ENCODE peak calls at places on chromosomes 16 and 17, in five cellular contexts. N is AG04450; K is upper lobe of right lung; M is PC-3; X is CD8-positive, alpha-beta T cell. Z is an unnamed sample.

GRCh38 chr17:50143461-50144176 is 6.9 kb downstream of the PPP1R9B start:
- DNase-seq in K (no peak), M (no peak), X (no peak), N (no peak), Z (no peak)

GRCh38 chr17:77930780-77931768 is 27.4 kb upstream of the TNRC6C start:
- DNase-seq in X (no peak), N (no peak), K (no peak), M (no peak), Z (no peak)

GRCh38 chr17:35543856-35544255 is 6.4 kb upstream of the SLFN12L start:
- DNase-seq in N (no peak), M (peak; percentile 20), X (no peak), K (no peak), Z (no peak)

GRCh38 chr17:29572691-29573557 is 4.4 kb downstream of the TP53I13 start:
- DNase-seq in N (no peak), X (peak; percentile 66), M (no peak), K (peak; percentile 71), Z (peak; percentile 59)

GRCh38 chr17:4837471-4838305 is 4.5 kb downstream of the MINK1 start:
- DNase-seq in X (no peak), N (no peak), M (no peak), K (no peak), Z (no peak)

GRCh38 chr17:74698069-74698468 is 14.7 kb downstream of the CD300LF start:
- DNase-seq in K (no peak), X (no peak), N (no peak), M (no peak), Z (no peak)

GRCh38 chr17:4301066-4301465 is 37.3 kb upstream of the ANKFY1 start:
- DNase-seq in M (no peak), K (no peak), X (no peak), N (no peak), Z (no peak)

GRCh38 chr17:57675988-57676387 is 69.1 kb downstream of the CCDC182 start:
- DNase-seq in X (no peak), K (no peak), M (no peak), N (no peak), Z (no peak)

GRCh38 chr16:86751081-86752030 is 173.0 kb downstream of the FOXL1 start:
- DNase-seq in K (no peak), X (no peak), N (peak; percentile 63), M (peak; percentile 69), Z (no peak)

GRCh38 chr16:4266372-4266771 is 6.5 kb downstream of the TFAP4 start:
- DNase-seq in K (no peak), X (no peak), N (no peak), M (peak; percentile 21), Z (no peak)

GRCh38 chr16:28820016-28820415 is 2.8 kb upstream of the ATXN2L start:
- DNase-seq in N (no peak), K (no peak), X (no peak), M (no peak), Z (no peak)

GRCh38 chr17:36149296-36149820 is 27.1 kb downstream of the TBC1D3B start:
- DNase-seq in N (no peak), K (no peak), X (no peak), M (no peak), Z (no peak)

DNA sequence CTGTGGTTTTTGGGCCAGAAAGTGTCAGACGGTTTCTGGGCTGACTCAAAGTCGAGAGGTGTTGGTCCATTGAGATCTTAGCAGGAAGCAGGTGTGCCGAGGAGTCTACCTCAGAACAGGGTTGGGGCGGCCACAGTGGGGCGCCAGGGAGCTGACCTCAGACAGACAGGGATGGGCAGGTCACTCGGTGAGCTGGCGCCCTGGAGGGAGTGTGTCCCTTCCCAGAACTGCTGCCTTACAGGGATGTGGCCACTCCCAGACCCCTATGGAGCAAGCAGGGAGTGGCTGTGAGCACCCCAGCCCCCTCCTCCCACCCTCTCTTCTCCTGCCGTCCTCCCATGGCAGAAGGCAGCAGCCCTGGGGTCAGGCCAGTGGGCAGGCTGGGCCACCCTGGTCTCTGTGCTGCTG is 14.0 kb upstream of the DPEP1 start:
- DNase-seq in K (no peak), N (no peak), X (peak; percentile 59), M (peak; percentile 42), Z (no peak)
- TF ChIP-seq CTCF in K (peak; percentile 16), N (peak; percentile 13), X (no peak), M (peak; percentile 57), Z (peak; percentile 48)

GRCh38 chr16:49287572-49287971 is 5.9 kb upstream of the CBLN1 start:
- DNase-seq in N (no peak), X (no peak), M (no peak), K (no peak), Z (no peak)
- TF ChIP-seq CTCF in N (no peak), X (no peak), M (no peak), K (no peak), Z (no peak)

GRCh38 chr16:70252355-70252988 is 732 bp upstream of the EXOSC6 start:
- DNase-seq in K (no peak), M (no peak), X (no peak), N (no peak), Z (no peak)

GRCh38 chr16:70253291-70254094 is 1.8 kb upstream of the EXOSC6 start:
- DNase-seq in K (no peak), M (peak; percentile 53), N (no peak), X (peak; percentile 28), Z (no peak)

GRCh38 chr16:70254095-70254964 is 2.6 kb upstream of the EXOSC6 start:
- DNase-seq in N (no peak), K (no peak), X (no peak), M (no peak), Z (no peak)

GRCh38 chr16:70251651-70252354 is at the start of gene EXOSC6:
- DNase-seq in X (peak; percentile 94), K (peak; percentile 95), N (peak; percentile 69), M (peak; percentile 90), Z (peak; percentile 80)

GRCh38 chr16:70250748-70251650 is 741 bp downstream of the EXOSC6 start:
- DNase-seq in N (no peak), X (peak; percentile 44), M (peak; percentile 23), K (peak; percentile 77), Z (no peak)
- TF ChIP-seq CTCF in N (no peak), X (no peak), M (no peak), K (no peak), Z (no peak)

DNA sequence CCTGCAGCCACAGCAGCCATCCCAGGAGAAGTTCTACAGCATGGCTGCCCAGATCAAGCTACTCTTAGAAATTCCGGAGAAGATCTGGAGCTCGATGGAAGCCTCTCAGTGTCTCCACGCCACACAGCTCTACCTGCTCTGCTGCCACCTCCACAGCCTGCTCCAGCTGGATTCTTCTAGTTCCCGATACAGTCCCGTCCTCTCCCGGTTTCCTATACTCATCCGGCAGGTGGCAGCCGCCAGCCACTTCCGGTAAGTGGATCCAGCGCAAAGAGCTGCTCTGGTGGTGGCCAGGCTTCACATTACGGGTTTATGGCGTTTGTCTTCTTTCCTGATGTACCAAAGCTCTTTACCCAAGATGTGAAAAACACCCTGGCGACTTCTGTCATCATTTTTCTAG is 3.6 kb downstream of the COG1 start:
- DNase-seq in N (no peak), K (no peak), X (no peak), M (no peak), Z (no peak)
- TF ChIP-seq CTCF in N (peak; percentile 7), K (peak; percentile 31), X (no peak), M (peak; percentile 21), Z (peak; percentile 41)

DNA sequence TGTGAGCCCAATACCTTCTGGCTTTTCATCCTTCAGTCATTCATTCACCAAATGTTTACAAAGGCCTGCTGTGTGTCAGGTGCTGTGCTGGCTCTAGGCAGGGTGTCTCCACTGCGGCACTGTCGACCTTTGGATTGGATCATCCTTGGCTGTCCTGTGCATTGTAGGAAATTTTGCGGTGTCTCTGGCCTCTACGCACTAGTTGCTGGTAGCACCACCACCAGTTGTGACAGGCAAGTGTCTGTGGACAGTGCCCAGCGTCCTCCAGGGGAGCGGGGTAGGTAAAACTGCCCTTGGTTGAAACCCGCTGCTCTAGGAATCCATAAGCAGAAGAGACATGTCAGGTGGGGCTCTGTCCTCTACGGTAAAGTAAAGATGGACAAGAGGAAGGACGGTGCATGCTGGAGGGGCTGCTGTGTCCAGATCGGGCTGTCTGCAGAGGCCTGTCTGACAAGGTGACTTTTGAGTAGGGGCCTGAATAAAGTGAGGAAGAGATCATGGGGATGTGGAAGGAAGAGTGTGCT is 123.7 kb downstream of the SNX29 start:
- DNase-seq in K (no peak), X (no peak), M (no peak), N (no peak), Z (no peak)
- TF ChIP-seq CTCF in K (no peak), X (no peak), M (no peak), N (no peak), Z (no peak)

GRCh38 chr17:81840826-81841778 is 6.3 kb upstream of the PPP1R27 start:
- DNase-seq in M (no peak), N (no peak), K (no peak), X (no peak), Z (no peak)
- TF ChIP-seq CTCF in M (no peak), N (no peak), K (no peak), X (no peak), Z (no peak)

GRCh38 chr17:42547001-42547461 is 5.7 kb upstream of the HSD17B1 start:
- DNase-seq in N (no peak), K (no peak), X (no peak), M (no peak), Z (no peak)

GRCh38 chr17:42547698-42548069 is 5.0 kb upstream of the HSD17B1 start:
- DNase-seq in M (no peak), N (no peak), K (no peak), X (no peak), Z (no peak)

GRCh38 chr17:42544874-42545283 is 7.8 kb upstream of the HSD17B1 start:
- DNase-seq in K (no peak), X (no peak), N (no peak), M (no peak), Z (no peak)

GRCh38 chr17:42548993-42549755 is 3.5 kb upstream of the HSD17B1 start:
- DNase-seq in X (no peak), M (no peak), K (no peak), N (no peak), Z (no peak)

GRCh38 chr17:42548070-42548837 is 4.5 kb upstream of the HSD17B1 start:
- DNase-seq in K (peak; percentile 93), X (peak; percentile 80), N (no peak), M (peak; percentile 81), Z (peak; percentile 77)
- TF ChIP-seq CTCF in K (peak; percentile 42), X (peak; percentile 53), N (peak; percentile 17), M (peak; percentile 62), Z (peak; percentile 67)

DNA sequence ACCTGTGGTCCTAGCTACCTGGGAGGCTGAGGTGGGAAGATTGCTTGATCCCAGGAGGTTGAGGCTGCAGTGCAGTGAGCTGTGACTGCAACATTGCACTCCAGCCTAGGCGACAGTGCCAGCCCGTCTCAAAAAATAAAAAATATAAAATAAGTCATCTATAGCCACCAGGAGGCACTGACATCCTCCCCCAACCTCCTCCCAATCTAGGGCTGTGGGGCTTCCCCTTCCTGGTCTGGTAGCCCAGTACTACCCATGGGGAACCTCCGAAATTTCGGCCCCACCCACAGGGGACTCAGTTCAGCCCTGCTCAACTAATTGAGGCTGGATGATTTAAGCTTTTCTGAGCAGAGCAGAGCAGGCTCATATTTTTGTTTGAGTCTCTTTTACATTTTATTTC is 3.2 kb downstream of the ZSCAN10 start:
- DNase-seq in K (no peak), M (peak; percentile 18), X (peak; percentile 65), N (no peak), Z (no peak)
- TF ChIP-seq CTCF in K (peak; percentile 36), M (peak; percentile 33), X (peak; percentile 60), N (no peak), Z (peak; percentile 19)